ENCODE peak calls at places on chromosome 5, in eight cellular contexts. F is body of pancreas, K is GM23338, H is HCT116, S is pancreas, R is PC-3, I is gastrocnemius medialis, L is mammary epithelial cell. E is an unnamed sample.

GRCh38 chr5:373710-374602 is 52.4 kb downstream of the AHRR start:
- DNase-seq in F (no peak), K (peak; percentile 52), H (no peak), S (no peak), R (peak; percentile 37), I (no peak), L (peak; percentile 20), E (peak; percentile 47)

GRCh38 chr5:31824886-31825774 is 186.2 kb downstream of the PDZD2 start:
- DNase-seq in F (peak; percentile 48), K (peak; percentile 89), H (peak; percentile 61), S (peak; percentile 15), R (peak; percentile 90), I (no peak), L (peak; percentile 61), E (peak; percentile 61)

GRCh38 chr5:174745495-174745894 is 21.1 kb downstream of the MSX2 start:
- DNase-seq in F (no peak), K (no peak), H (no peak), S (no peak), R (no peak), I (no peak), L (no peak), E (no peak)

GRCh38 chr5:148913985-148914421 is 87.6 kb downstream of the ADRB2 start:
- DNase-seq in F (no peak), K (peak; percentile 71), H (no peak), S (no peak), R (peak; percentile 96), I (no peak), L (peak; percentile 80), E (no peak)

GRCh38 chr5:160262665-160263064 is 33.4 kb downstream of the FABP6 start:
- DNase-seq in F (no peak), K (no peak), H (no peak), S (no peak), R (no peak), I (no peak), L (no peak), E (peak; percentile 23)

GRCh38 chr5:164555809-164556208 is 1050.4 kb downstream of the MAT2B start:
- DNase-seq in F (no peak), K (no peak), H (no peak), S (no peak), R (peak; percentile 26), I (no peak), L (peak; percentile 28), E (no peak)

GRCh38 chr5:179294891-179295777 is 50.1 kb downstream of the ADAMTS2 start:
- DNase-seq in F (peak; percentile 16), K (no peak), H (no peak), S (no peak), R (no peak), I (no peak), L (no peak), E (peak; percentile 39)

GRCh38 chr5:149040421-149040820 is 22.4 kb downstream of the SH3TC2 start:
- DNase-seq in F (no peak), K (no peak), H (no peak), S (no peak), R (no peak), I (no peak), L (no peak), E (no peak)

GRCh38 chr5:61256474-61256873 is 75.6 kb upstream of the ZSWIM6 start:
- DNase-seq in F (peak; percentile 95), K (no peak), H (no peak), S (peak; percentile 89), R (peak; percentile 3), I (no peak), L (no peak), E (peak; percentile 66)

GRCh38 chr5:54820759-54821158 is 164.6 kb downstream of the ESM1 start:
- DNase-seq in F (no peak), K (no peak), H (no peak), S (no peak), R (no peak), I (no peak), L (no peak), E (no peak)

GRCh38 chr5:132673939-132674630 is at the start of gene IL4:
- DNase-seq in F (no peak), K (no peak), H (no peak), S (no peak), R (no peak), I (no peak), L (no peak), E (no peak)

DNA sequence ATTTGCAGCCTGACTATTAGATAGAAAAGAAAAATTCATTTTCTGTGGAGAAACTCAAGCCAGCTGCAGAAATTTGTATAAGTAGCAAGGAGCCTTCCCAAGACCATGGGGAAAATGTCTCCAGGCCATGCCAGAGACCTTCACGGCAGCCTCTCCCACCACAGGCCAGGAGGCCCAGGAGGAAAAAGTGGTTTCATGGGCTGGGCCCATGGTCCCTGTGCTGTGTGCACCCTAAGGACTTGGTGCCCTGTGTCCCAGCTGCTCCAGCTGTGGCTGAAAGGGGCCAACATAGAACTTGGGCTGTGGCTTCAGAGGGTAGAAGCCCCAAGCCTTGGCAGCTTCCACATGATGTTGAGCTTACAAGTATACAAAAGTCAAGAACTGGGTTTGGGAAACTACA is 73.3 kb upstream of the TTC23L start:
- DNase-seq in F (no peak), K (no peak), H (no peak), S (no peak), R (no peak), I (no peak), L (no peak), E (no peak)
- TF ChIP-seq CTCF in F (no peak), K (no peak), H (no peak), S (no peak), R (no peak), I (no peak), L (no peak), E (no peak)

GRCh38 chr5:113176196-113176595 is 199.6 kb downstream of the DCP2 start:
- DNase-seq in F (no peak), K (no peak), H (no peak), S (no peak), R (no peak), I (no peak), L (no peak), E (no peak)
- H3K4me1 ChIP-seq in F (no peaks in the 10 kb centered on the region), K (peaks cover 19% of the 10 kb centered on the region), H (peaks cover 6% of the 10 kb centered on the region), S (no peaks in the 10 kb centered on the region), R (no peaks in the 10 kb centered on the region), I (peaks cover 35% of the 10 kb centered on the region), L (no peaks in the 10 kb centered on the region), E (peaks cover 40% of the 10 kb centered on the region)

GRCh38 chr5:64690104-64690416 is 243 bp upstream of the SHISAL2B start:
- DNase-seq in F (no peak), K (no peak), H (no peak), S (no peak), R (no peak), I (no peak), L (no peak), E (no peak)
- H3K4me3 ChIP-seq in F (no peak overlapping the region), K (peak overlapping the region; percentile 59), H (no peak overlapping the region), S (peak overlapping the region; percentile 17), R (peak overlapping the region; percentile 64), I (peak overlapping the region; percentile 49), L (peak overlapping the region; percentile 33), E (peak overlapping the region; percentile 44)

GRCh38 chr5:66680804-66681203 is 84.6 kb downstream of the MAST4 start:
- DNase-seq in F (no peak), K (no peak), H (no peak), S (no peak), R (no peak), I (no peak), L (no peak), E (no peak)
- TF ChIP-seq CTCF in F (no peak), K (peak; percentile 48), H (peak; percentile 49), S (peak; percentile 10), R (no peak), I (no peak), L (no peak), E (no peak)

DNA sequence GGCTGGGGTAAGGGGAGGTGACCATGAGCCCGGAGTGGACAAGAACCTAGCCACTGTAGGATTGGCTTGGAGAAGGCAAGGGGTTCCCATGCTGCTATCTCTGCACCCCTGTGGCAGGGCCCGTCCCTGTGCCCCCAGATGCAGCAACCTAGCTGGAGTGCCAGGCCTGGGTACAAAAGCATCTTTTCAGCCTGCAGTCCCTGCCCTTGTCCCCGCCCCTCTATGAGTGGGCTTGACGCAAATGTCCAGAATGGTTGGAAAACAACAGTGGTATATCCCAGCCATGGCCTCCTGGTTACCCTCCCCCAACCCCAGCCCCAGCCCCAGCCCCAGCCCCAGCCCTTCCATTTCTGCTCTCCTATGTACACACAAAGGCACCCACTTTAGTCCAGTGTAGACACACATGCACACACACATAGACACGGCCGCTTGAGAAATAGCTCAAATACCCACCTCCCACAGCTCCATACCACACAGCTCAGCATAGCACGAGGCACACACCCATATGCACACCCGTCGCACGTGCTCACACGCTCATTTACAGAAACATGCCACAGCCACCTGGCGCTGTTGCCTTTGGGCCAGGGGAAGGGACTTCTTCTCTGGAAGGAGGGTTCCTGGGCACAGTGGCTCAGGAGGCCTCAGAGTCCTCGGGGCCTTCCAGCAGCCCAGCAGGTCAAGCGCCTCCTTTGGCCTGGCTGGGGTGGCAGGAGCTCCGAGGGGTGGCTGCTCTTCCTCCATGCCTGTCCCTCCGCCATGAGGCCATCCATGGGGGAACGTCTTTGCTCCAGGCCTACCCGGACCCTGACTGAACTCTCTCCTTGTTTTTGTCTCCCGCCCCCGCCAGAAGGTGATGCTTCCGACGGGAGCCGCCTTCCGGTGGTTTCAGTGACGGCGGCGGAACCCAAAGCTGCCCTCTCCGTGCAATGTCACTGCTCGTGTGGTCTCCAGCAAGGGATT is 34.1 kb downstream of the CXXC5 start:
- DNase-seq in F (no peak), K (peak; percentile 52), H (no peak), S (no peak), R (no peak), I (peak; percentile 45), L (no peak), E (no peak)
- H3K4me1 ChIP-seq in F (peaks cover 59% of the 10 kb centered on the region), K (peaks cover 43% of the 10 kb centered on the region), H (peaks cover 45% of the 10 kb centered on the region), S (peaks cover 37% of the 10 kb centered on the region), R (no peaks in the 10 kb centered on the region), I (peaks cover 76% of the 10 kb centered on the region), L (peaks cover 15% of the 10 kb centered on the region), E (peaks cover 33% of the 10 kb centered on the region)

GRCh38 chr5:167332291-167332690 is 959.2 kb upstream of the WWC1 start:
- DNase-seq in F (no peak), K (no peak), H (no peak), S (no peak), R (no peak), I (no peak), L (no peak), E (no peak)
- H3K4me3 ChIP-seq in F (no peak overlapping the region), K (no peak overlapping the region), H (no peak overlapping the region), S (no peak overlapping the region), R (no peak overlapping the region), I (no peak overlapping the region), L (no peak overlapping the region), E (no peak overlapping the region)

DNA sequence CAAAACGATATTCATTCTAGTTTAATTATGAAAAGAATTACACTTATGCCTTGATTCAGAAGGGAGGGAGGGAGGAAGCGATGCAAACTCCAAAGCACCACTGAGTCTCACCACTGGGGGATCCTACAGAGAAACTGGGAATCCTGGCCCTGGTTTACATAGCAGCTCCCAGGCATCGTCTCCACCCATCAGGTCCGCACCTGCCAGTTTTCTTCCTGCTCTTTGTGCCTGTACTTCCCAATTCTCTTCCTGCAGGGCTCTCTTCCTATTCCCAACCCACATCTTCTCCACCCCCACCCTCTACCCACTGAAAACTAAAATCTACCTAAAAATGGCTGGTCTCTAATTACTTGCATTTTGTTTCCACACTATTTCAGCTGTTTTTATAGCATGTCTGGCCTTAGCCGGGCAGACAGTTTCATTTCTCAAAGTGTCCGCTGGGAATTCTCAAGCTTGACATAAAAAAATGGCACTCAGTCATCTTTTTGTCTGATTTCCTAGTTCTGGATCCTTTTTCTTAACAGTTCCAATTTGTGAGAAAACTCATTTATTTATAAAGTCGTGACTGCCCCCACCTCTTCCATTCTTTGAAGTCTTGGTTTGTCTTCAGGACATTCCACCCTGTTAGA is 1.6 kb upstream of the TNIP1 start:
- DNase-seq in F (no peak), K (peak; percentile 85), H (no peak), S (no peak), R (peak; percentile 24), I (peak; percentile 62), L (peak; percentile 65), E (no peak)
- TF ChIP-seq CTCF in F (peak; percentile 10), K (peak; percentile 45), H (peak; percentile 42), S (no peak), R (peak; percentile 13), I (peak; percentile 56), L (peak; percentile 35), E (peak; percentile 20)

E was measured in heart right ventricle.